ENCODE peak calls at places on chromosomes 4 and X, in six cellular contexts. G, J, K, O, A and D are unnamed samples.

GRCh38 chr4:182925298-182925738 is 8.1 kb upstream of the DCTD start:
- DNase-seq in K (no peak), O (peak; percentile 13), G (peak; percentile 38), A (peak; percentile 18), J (peak; percentile 84), D (peak; percentile 66)

GRCh38 chr4:55947912-55948725 is 626 bp upstream of the CEP135 start:
- DNase-seq in O (no peak), J (peak; percentile 61), G (no peak), K (peak; percentile 54), A (no peak), D (no peak)

GRCh38 chr4:121472937-121473721 is 92.3 kb upstream of the QRFPR start:
- DNase-seq in J (no peak), O (no peak), G (no peak), K (no peak), A (no peak), D (no peak)

GRCh38 chrX:110341189-110342035 is 17.2 kb upstream of the RTL9 start:
- DNase-seq in G (no peak), K (no peak), O (no peak), J (no peak), A (no peak), D (no peak)

GRCh38 chrX:27966955-27967354 is 14.3 kb downstream of the DCAF8L1 start:
- DNase-seq in G (no peak), O (no peak), K (no peak), J (peak; percentile 21), A (no peak), D (no peak)

GRCh38 chrX:50700921-50701320 is 113.1 kb downstream of the SHROOM4 start:
- DNase-seq in K (no peak), J (no peak), G (no peak), A (no peak), O (no peak), D (no peak)

GRCh38 chr4:150581206-150581605 is 745 bp upstream of the MAB21L2 start:
- DNase-seq in K (no peak), J (no peak), A (no peak), O (no peak), G (no peak), D (no peak)

GRCh38 chr4:55359397-55359916 is 13.4 kb downstream of the SRD5A3 start:
- DNase-seq in A (no peak), G (no peak), O (no peak), J (no peak), K (no peak), D (no peak)

GRCh38 chr4:25367004-25367621 is 9.9 kb upstream of the ANAPC4 start:
- DNase-seq in K (no peak), J (peak; percentile 56), G (no peak), O (no peak), A (no peak), D (no peak)

GRCh38 chrX:156002517-156002916 is 5.0 kb downstream of the IL9R start:
- DNase-seq in A (no peak), G (no peak), K (no peak), O (no peak), J (no peak), D (no peak)

GRCh38 chrX:12263211-12263610 is 124.9 kb downstream of the FRMPD4 start:
- DNase-seq in G (no peak), A (no peak), O (no peak), K (no peak), J (no peak), D (no peak)

GRCh38 chr4:7411896-7412585 is 22.7 kb downstream of the PSAPL1 start:
- DNase-seq in A (no peak), J (no peak), G (no peak), O (no peak), K (no peak), D (peak; percentile 6)

GRCh38 chr4:3314706-3315260 is 22.0 kb downstream of the RGS12 start:
- DNase-seq in G (no peak), J (no peak), K (no peak), O (no peak), A (no peak), D (no peak)

GRCh38 chr4:112855058-112855457 is 194.4 kb upstream of the ANK2 start:
- DNase-seq in A (no peak), G (no peak), J (no peak), K (no peak), O (peak; percentile 15), D (no peak)

GRCh38 chr4:7929530-7929951 is 10.1 kb downstream of the AFAP1 start:
- DNase-seq in O (no peak), A (no peak), J (peak; percentile 53), G (no peak), K (no peak), D (no peak)

GRCh38 chr4:150569384-150569987 is 12.5 kb upstream of the MAB21L2 start:
- DNase-seq in G (no peak), A (no peak), J (no peak), K (no peak), O (no peak), D (no peak)

GRCh38 chrX:135985123-135985973 is at the start of gene SLC9A6:
- DNase-seq in G (peak; percentile 46), A (peak; percentile 66), O (peak; percentile 21), J (peak; percentile 86), K (peak; percentile 4), D (peak; percentile 69)

GRCh38 chr4:11297201-11297600 is 131.5 kb downstream of the HS3ST1 start:
- DNase-seq in K (no peak), A (no peak), O (no peak), J (no peak), G (no peak), D (no peak)

GRCh38 chrX:40012039-40012799 is 85.5 kb downstream of the BCOR start:
- DNase-seq in A (no peak), O (no peak), J (peak; percentile 76), K (no peak), G (no peak), D (peak; percentile 23)